ENCODE peak calls at places on chromosomes 13 and 19, in five cellular contexts. T, J, Q, K and L are unnamed samples.
A peak's percentile ranks its signal among the peaks of the same experiment; 100 is the strongest.

GRCh38 chr19:15062036-15062435 is 12.8 kb downstream of the CASP14 start:
- DNase-seq in J (no peak), T (no peak), K (no peak), Q (no peak), L (no peak)

GRCh38 chr19:18743281-18743825 is 47.8 kb downstream of the COMP start:
- DNase-seq in Q (no peak), T (peak; percentile 84), K (peak; percentile 88), J (peak; percentile 74), L (no peak)

GRCh38 chr19:29687897-29688728 is 22.9 kb downstream of the PLEKHF1 start:
- DNase-seq in J (no peak), K (no peak), T (no peak), Q (no peak), L (no peak)

GRCh38 chr19:55368701-55369563 is 1.3 kb downstream of the IL11 start:
- DNase-seq in K (no peak), T (no peak), J (no peak), Q (no peak), L (peak; percentile 89)

GRCh38 chr13:73521970-73522549 is 463.3 kb downstream of the KLF5 start:
- DNase-seq in Q (no peak), K (no peak), J (no peak), T (no peak), L (no peak)

GRCh38 chr13:94535775-94536174 is 56.3 kb upstream of the DCT start:
- DNase-seq in T (no peak), Q (no peak), J (no peak), K (no peak), L (no peak)

GRCh38 chr13:90918551-90918950 is 428.9 kb upstream of the MIR17HG start:
- DNase-seq in K (no peak), T (no peak), J (no peak), Q (no peak), L (no peak)

GRCh38 chr19:17966497-17967257 is at the start of gene KCNN1:
- DNase-seq in Q (no peak), K (no peak), J (no peak), T (no peak), L (no peak)

GRCh38 chr13:24306632-24307031 is 2.7 kb upstream of the C1QTNF9 start:
- DNase-seq in T (no peak), K (no peak), Q (no peak), J (no peak), L (peak; percentile 12)

GRCh38 chr19:46926201-46927071 is 65.6 kb downstream of the ARHGAP35 start:
- DNase-seq in K (no peak), J (no peak), Q (no peak), T (no peak), L (no peak)

GRCh38 chr13:72217142-72217541 is 350.1 kb upstream of the DACH1 start:
- DNase-seq in K (no peak), Q (no peak), T (no peak), J (no peak), L (no peak)

GRCh38 chr19:5587661-5588060 is 19.9 kb upstream of the TINCR start:
- DNase-seq in Q (no peak), J (no peak), K (no peak), T (no peak), L (no peak)

GRCh38 chr19:32392946-32393345 is 12.6 kb upstream of the DPY19L3 start:
- DNase-seq in K (no peak), Q (no peak), J (no peak), T (no peak), L (no peak)

GRCh38 chr19:14089412-14089661 is 1.2 kb downstream of the SAMD1 start:
- DNase-seq in J (no peak), T (no peak), Q (no peak), K (no peak), L (no peak)

GRCh38 chr19:54188224-54188871 is 1.0 kb downstream of the MBOAT7 start:
- DNase-seq in K (peak; percentile 49), T (no peak), Q (no peak), J (no peak), L (peak; percentile 85)

GRCh38 chr19:33463194-33463593 is 58.4 kb downstream of the PEPD start:
- DNase-seq in J (no peak), Q (peak; percentile 6), T (no peak), K (no peak), L (no peak)

GRCh38 chr19:37654833-37655688 is at the start of gene ZFP30:
- DNase-seq in T (peak; percentile 95), J (peak; percentile 81), K (peak; percentile 86), Q (peak; percentile 86), L (peak; percentile 93)

GRCh38 chr19:23101241-23101640 is 15.6 kb upstream of the ZNF730 start:
- DNase-seq in K (no peak), Q (no peak), J (no peak), T (no peak), L (no peak)

GRCh38 chr13:80486407-80486806 is 145.5 kb upstream of the SPRY2 start:
- DNase-seq in Q (no peak), K (no peak), J (no peak), T (no peak), L (no peak)

GRCh38 chr19:35354898-35355297 is 3.4 kb upstream of the FFAR3 start:
- DNase-seq in J (no peak), Q (peak; percentile 2), K (no peak), T (no peak), L (no peak)

GRCh38 chr19:294341-294818 is 3.2 kb upstream of the PLPP2 start:
- DNase-seq in Q (peak; percentile 46), J (no peak), K (no peak), T (no peak), L (no peak)

GRCh38 chr13:66659291-66660012 is 570.7 kb downstream of the PCDH9 start:
- DNase-seq in J (no peak), Q (no peak), T (no peak), K (no peak), L (no peak)

GRCh38 chr19:55766466-55766865 is 2.5 kb upstream of the RFPL4AL1 start:
- DNase-seq in Q (no peak), J (no peak), K (no peak), T (peak; percentile 28), L (no peak)

GRCh38 chr13:107276936-107277335 is 709.0 kb upstream of the ARGLU1 start:
- DNase-seq in Q (no peak), J (no peak), T (no peak), K (no peak), L (no peak)

GRCh38 chr19:8324186-8325050 is 3.1 kb downstream of the RPS28 start:
- DNase-seq in J (no peak), T (peak; percentile 43), Q (no peak), K (no peak), L (no peak)

GRCh38 chr19:15255359-15255990 is 23.2 kb upstream of the EPHX3 start:
- DNase-seq in J (no peak), Q (no peak), K (no peak), T (no peak), L (no peak)

GRCh38 chr13:31045621-31046081 is 113.2 kb downstream of the TEX26 start:
- DNase-seq in J (peak; percentile 56), Q (peak; percentile 61), K (peak; percentile 39), T (no peak), L (peak; percentile 62)

GRCh38 chr19:32407004-32407992 is 1.7 kb downstream of the DPY19L3 start:
- DNase-seq in Q (no peak), K (peak; percentile 54), J (peak; percentile 79), T (no peak), L (no peak)

GRCh38 chr13:27791146-27791900 is 960 bp upstream of the GSX1 start:
- DNase-seq in T (no peak), K (no peak), Q (no peak), J (no peak), L (no peak)

GRCh38 chr19:40141546-40141945 is 49.7 kb upstream of the MAP3K10 start:
- DNase-seq in J (no peak), T (no peak), K (no peak), Q (no peak), L (no peak)

DNA sequence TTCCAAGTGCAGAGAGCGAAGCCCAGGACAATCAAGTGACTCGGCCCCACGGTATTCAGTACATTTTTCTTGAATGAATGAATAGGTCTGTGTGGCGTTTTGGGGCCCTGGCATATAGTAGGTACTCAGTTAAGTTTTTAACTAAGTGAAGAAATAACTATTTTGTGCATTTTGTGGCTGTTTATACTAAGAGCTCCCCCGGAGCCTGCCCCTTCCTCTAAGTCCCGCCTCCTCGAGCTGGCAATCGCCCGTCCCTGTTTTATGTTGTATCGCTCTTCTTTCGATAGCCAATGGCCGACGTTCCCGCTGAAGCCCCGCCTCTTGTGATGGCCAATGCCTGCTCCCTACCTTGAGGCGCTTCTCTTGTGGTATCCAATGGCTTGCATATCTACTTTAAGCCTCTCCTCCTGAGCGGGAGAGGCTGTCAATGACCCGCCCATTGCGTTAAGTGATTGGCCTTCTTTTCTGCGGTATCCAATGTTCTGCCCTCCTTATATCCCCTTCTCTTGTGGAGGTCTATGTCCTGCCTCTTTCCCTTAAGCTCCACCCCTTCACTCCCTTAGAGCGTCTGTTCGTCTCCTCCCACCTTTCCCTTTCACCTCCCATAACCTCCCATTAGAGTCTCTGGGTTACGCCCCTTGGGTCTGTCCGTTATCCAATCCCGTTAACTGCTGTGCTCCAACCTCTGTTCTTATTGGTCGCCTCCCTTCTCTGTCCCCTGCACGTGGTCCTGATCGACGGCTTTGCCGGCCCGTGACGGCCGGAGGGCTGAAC is 510 bp upstream of the HDGFL2 start:
- DNase-seq in Q (peak; percentile 98), K (peak; percentile 98), J (peak; percentile 97), T (peak; percentile 99), L (peak; percentile 99)
- TF ChIP-seq POLR2A in Q (peak; percentile 53), K (no peak), J (peak; percentile 37), T (peak; percentile 79), L (no peak)

DNA sequence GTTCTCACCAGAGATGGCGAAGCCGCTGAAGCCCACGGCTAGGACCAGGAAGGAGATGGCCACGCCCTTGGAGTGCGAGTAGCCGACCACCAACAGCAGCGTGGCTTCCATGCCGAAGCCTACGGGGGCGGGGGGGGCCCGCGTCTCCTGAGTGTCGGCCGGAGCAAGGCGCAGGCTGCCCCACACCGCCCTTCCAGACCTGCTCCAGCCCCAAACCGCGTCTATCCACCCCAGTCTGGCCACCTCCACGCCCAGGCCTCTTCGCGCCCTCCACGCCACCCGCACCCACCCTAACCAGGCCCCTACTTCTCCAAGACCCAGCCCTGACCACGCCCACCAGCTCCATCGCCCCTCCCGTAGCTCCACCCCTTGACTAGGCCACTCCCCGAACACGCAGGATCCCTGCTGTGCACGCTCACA is 6.2 kb downstream of the GFY start:
- DNase-seq in K (no peak), T (no peak), J (no peak), Q (no peak), L (no peak)
- TF ChIP-seq POLR2A in K (no peak), T (no peak), J (no peak), Q (no peak), L (no peak)

GRCh38 chr19:3700242-3701032 is at the start of gene PIP5K1C:
- DNase-seq in J (peak; percentile 89), Q (peak; percentile 92), T (peak; percentile 92), K (peak; percentile 93), L (peak; percentile 89)
- TF ChIP-seq POLR2A in J (peak; percentile 90), Q (no peak), T (peak; percentile 41), K (peak; percentile 40), L (peak; percentile 60)

DNA sequence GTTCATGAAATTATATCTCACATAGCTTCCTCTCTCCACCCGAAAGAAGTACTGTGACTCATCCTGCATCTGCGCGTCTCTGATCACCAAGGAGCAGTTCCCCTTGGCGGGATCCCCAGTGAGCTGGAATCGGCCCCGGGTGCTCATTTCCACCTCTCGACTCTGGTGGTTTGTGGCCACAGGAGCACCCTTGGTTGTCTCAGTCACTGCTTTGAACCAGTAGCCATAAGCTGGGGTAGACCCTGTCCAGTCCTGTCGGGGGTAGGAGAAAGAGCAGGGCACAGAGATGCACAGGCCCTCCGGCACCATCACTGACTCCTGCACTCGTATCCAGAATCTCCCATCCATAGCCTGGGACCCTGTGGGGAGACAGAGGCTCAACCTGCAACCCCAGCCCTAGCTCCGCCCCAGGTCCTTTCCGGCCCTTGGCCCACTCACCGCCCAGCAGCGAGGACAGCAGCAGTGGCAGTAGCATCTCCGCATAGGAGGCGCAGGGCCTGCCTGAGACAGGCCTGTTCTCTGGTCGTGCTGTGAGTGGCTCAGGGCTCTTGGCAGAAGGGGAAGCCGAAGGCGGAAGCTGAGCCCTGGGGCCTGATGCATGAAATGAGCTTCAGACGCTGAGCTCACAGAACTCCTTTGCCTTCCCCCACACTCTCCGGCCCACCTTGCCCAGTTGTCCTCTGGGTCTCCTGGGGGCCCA is at the start of gene SIGLEC10:
- DNase-seq in K (no peak), Q (no peak), T (peak; percentile 41), J (no peak), L (peak; percentile 22)
- TF ChIP-seq POLR2A in K (no peak), Q (no peak), T (no peak), J (no peak), L (no peak)